ENCODE peak calls at places on chromosome 13, in five cellular contexts. T is RWPE1; W is CD4-positive, alpha-beta T cell; N is uterus; X is A549. F is an unnamed sample.

GRCh38 chr13:106548064-106548696 is 12.7 kb upstream of the EFNB2 start:
- DNase-seq in T (no peak), W (no peak), N (no peak), X (peak; percentile 37), F (no peak)

GRCh38 chr13:99354371-99354951 is 47.3 kb upstream of the GPR183 start:
- DNase-seq in T (no peak), W (no peak), N (no peak), X (no peak), F (no peak)

GRCh38 chr13:103030776-103031175 is 35.4 kb downstream of the SLC10A2 start:
- DNase-seq in T (no peak), W (no peak), N (no peak), X (no peak), F (no peak)

GRCh38 chr13:110136660-110137585 is 170.0 kb downstream of the COL4A1 start:
- DNase-seq in T (no peak), W (no peak), N (no peak), X (no peak), F (no peak)

GRCh38 chr13:49060698-49061387 is 85.1 kb downstream of the FNDC3A start:
- DNase-seq in T (peak; percentile 51), W (no peak), N (no peak), X (no peak), F (no peak)

GRCh38 chr13:51697181-51697580 is 106.8 kb downstream of the DHRS12 start:
- DNase-seq in T (no peak), W (no peak), N (no peak), X (no peak), F (no peak)

GRCh38 chr13:23350009-23350408 is 83.5 kb downstream of the SACS start:
- DNase-seq in T (no peak), W (no peak), N (no peak), X (peak; percentile 72), F (no peak)

GRCh38 chr13:32246468-32246867 is 68.7 kb downstream of the ZAR1L start:
- DNase-seq in T (peak; percentile 63), W (no peak), N (peak; percentile 35), X (peak; percentile 69), F (no peak)

GRCh38 chr13:60369242-60369641 is 27.8 kb upstream of the TDRD3 start:
- DNase-seq in T (no peak), W (no peak), N (no peak), X (no peak), F (no peak)

GRCh38 chr13:76266566-76266965 is 619.6 kb downstream of the KCTD12 start:
- DNase-seq in T (no peak), W (no peak), N (no peak), X (no peak), F (no peak)

GRCh38 chr13:110442946-110443632 is 118.4 kb downstream of the RAB20 start:
- DNase-seq in T (peak; percentile 53), W (no peak), N (no peak), X (no peak), F (no peak)

GRCh38 chr13:109162248-109163051 is 533.0 kb downstream of the MYO16 start:
- DNase-seq in T (no peak), W (no peak), N (no peak), X (no peak), F (no peak)

GRCh38 chr13:101399365-101399764 is 16.9 kb downstream of the NALCN start:
- DNase-seq in T (no peak), W (no peak), N (no peak), X (no peak), F (no peak)

GRCh38 chr13:31528176-31528575 is 211.2 kb upstream of the RXFP2 start:
- DNase-seq in T (no peak), W (no peak), N (no peak), X (no peak), F (no peak)

GRCh38 chr13:80382576-80382975 is 41.6 kb upstream of the SPRY2 start:
- DNase-seq in T (no peak), W (no peak), N (no peak), X (no peak), F (no peak)

GRCh38 chr13:99119686-99120085 is 81.0 kb upstream of the UBAC2 start:
- DNase-seq in T (no peak), W (no peak), N (no peak), X (peak; percentile 2), F (no peak)

GRCh38 chr13:94928127-94928526 is 215.8 kb upstream of the SOX21 start:
- DNase-seq in T (no peak), W (no peak), N (no peak), X (no peak), F (no peak)

DNA sequence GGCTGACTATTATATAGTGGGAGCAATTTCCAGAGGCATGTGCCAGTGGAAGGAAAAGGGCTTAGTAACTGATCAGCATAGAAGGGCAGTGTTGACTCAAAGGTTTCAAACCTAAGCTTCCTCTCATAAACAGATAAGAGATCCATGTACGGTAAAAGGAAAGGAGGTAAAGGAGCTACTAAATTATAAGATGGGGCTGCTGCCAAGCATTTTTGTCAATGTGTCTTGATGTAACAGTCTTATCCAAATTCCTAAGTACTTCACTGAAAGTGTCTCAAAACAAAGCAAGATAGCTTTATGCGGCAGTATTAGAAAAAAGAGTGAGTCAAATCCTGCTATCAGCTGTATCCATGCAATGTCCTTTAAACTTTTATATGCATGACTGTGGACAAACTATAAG is 432.0 kb downstream of the TBC1D4 start:
- DNase-seq in T (no peak), W (no peak), N (no peak), X (no peak), F (no peak)
- TF ChIP-seq CTCF in T (no peak), W (no peak), N (no peak), X (no peak), F (no peak)

GRCh38 chr13:44874886-44875630 is 114.2 kb downstream of the NUFIP1 start:
- DNase-seq in T (no peak), W (no peak), N (no peak), X (no peak), F (no peak)

GRCh38 chr13:44884076-44884729 is 105.1 kb downstream of the NUFIP1 start:
- DNase-seq in T (peak; percentile 20), W (no peak), N (no peak), X (no peak), F (no peak)

GRCh38 chr13:44874176-44874575 is 115.1 kb downstream of the NUFIP1 start:
- DNase-seq in T (no peak), W (no peak), N (no peak), X (no peak), F (no peak)

GRCh38 chr13:44876782-44877324 is 112.4 kb downstream of the NUFIP1 start:
- DNase-seq in T (no peak), W (no peak), N (no peak), X (peak; percentile 26), F (no peak)

DNA sequence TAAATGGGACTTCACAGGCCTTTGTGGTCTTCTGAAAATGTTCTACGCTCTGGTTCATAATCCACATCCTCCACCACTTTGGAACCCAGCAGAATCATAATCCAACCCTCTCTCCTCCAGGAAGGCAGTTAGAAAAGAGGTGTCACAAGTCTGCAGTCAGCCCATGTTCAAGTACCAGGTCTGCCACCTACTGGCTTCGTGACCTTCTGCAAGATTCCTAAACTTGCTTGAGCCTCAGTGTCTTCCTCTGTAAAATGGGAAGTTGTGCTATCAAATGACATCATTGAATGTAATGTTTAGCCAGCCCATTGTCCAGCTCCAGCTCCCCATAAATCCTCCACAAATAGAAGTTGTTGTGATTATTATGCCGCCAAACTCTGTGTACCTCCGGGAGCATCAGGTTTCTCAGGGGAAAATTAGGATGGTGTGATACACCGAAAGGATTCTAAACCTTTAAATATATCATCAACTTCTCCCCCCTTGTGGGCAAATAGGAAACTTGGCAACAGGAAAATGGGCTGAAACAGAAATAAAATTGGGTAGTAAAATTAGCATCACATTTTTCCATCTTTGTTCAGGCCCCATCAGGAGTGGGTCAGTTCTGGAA is 109.7 kb downstream of the NUFIP1 start:
- DNase-seq in T (no peak), W (no peak), N (no peak), X (peak; percentile 52), F (no peak)
- TF ChIP-seq CTCF in T (peak; percentile 20), W (no peak), N (peak; percentile 12), X (peak; percentile 50), F (peak; percentile 48)

DNA sequence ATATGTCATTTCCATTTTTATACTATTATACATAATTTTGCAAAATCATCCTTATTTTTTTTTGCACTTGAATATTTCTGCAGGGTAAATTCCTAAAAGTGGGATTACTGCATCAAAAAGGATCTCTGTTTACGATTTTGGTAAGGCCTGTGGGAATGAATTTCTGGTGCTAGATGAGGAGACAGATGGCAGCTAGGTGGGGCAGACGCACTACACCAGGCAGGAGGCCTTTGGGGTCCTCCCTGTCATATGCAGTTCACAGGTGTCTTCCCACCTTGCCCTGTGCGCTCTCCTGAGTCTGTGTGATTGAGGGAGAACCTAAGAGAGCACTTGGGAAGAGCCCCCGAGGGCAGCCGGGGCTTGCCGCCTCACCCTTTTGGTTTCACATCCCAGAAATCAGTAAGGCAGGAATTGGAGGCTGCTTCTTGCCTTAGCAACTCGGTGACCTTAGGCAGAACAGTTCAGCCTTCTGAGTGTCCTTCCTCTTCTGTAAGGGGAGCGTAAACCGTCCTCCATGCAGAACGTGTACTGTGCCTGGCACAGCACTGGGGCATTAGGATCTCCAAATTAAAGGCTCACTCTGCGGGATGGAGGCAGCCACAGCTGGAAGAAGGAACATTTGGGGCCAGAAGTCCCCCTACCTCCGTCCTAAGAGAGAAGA is 13.5 kb upstream of the GJB2 start:
- DNase-seq in T (no peak), W (no peak), N (no peak), X (no peak), F (no peak)
- TF ChIP-seq CTCF in T (no peak), W (no peak), N (no peak), X (no peak), F (no peak)

GRCh38 chr13:43432948-43433347 is 353.8 kb downstream of the ENOX1 start:
- DNase-seq in T (no peak), W (no peak), N (no peak), X (no peak), F (no peak)

GRCh38 chr13:43433691-43434121 is 353.1 kb downstream of the ENOX1 start:
- DNase-seq in T (no peak), W (no peak), N (no peak), X (no peak), F (no peak)

GRCh38 chr13:43434185-43434584 is 352.6 kb downstream of the ENOX1 start:
- DNase-seq in T (no peak), W (no peak), N (no peak), X (no peak), F (no peak)

GRCh38 chr13:43428545-43429287 is 358.1 kb downstream of the ENOX1 start:
- DNase-seq in T (no peak), W (no peak), N (no peak), X (no peak), F (no peak)

DNA sequence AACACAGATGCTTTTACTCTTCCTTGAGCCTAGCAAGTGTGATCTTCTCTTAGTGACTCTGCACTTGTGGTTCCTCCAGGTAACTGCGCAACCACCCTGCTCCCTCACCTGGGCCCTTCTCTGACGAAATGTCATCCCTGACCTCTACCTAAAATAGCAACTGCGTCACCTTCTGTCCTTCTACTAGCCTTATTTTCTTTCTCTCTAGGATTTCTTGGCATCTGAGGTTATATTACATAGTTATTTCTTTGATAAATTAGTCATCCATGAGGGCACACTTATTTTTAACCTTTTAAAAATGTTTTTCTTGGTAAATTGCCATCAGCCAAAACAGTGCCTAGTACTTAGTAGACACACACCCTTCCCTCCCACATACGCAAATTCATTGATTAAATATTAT is 355.5 kb downstream of the ENOX1 start:
- DNase-seq in T (no peak), W (no peak), N (no peak), X (no peak), F (no peak)
- TF ChIP-seq CTCF in T (no peak), W (no peak), N (no peak), X (no peak), F (no peak)

F was measured in type B pancreatic cell.